ENCODE peak calls at places on chromosomes 13 and 19, in ten cellular contexts. One of them, this sample, is unnamed.

GRCh38 chr19:42032428-42032827 is 37.6 kb downstream of the GRIK5 start:
- DNase-seq in BE2C: no peak
- DNase-seq in AG10803: no peak
- DNase-seq in astrocyte of the spinal cord: no peak
- DNase-seq in tibial nerve: no peak
- DNase-seq in fibroblast of pulmonary artery: no peak
- DNase-seq in A549: no peak
- DNase-seq in BJ: no peak
- DNase-seq in neural progenitor cell: no peak
- DNase-seq in colonic mucosa: no peak
- DNase-seq in this sample: no peak

GRCh38 chr13:20713014-20713376 is 9.5 kb downstream of the IL17D start:
- DNase-seq in BE2C: no peak
- DNase-seq in AG10803: no peak
- DNase-seq in astrocyte of the spinal cord: peak
- DNase-seq in tibial nerve: no peak
- DNase-seq in fibroblast of pulmonary artery: no peak
- DNase-seq in A549: no peak
- DNase-seq in BJ: no peak
- DNase-seq in neural progenitor cell: peak
- DNase-seq in colonic mucosa: no peak
- DNase-seq in this sample: no peak

GRCh38 chr13:86567119-86567518 is 767.9 kb upstream of the SLITRK6 start:
- DNase-seq in BE2C: peak
- DNase-seq in AG10803: no peak
- DNase-seq in astrocyte of the spinal cord: no peak
- DNase-seq in tibial nerve: no peak
- DNase-seq in fibroblast of pulmonary artery: no peak
- DNase-seq in A549: no peak
- DNase-seq in BJ: no peak
- DNase-seq in neural progenitor cell: peak
- DNase-seq in colonic mucosa: no peak
- DNase-seq in this sample: no peak

GRCh38 chr13:90696254-90696653 is 651.2 kb upstream of the MIR17HG start:
- DNase-seq in BE2C: no peak
- DNase-seq in AG10803: peak
- DNase-seq in astrocyte of the spinal cord: peak
- DNase-seq in tibial nerve: no peak
- DNase-seq in fibroblast of pulmonary artery: peak
- DNase-seq in A549: peak
- DNase-seq in BJ: no peak
- DNase-seq in neural progenitor cell: no peak
- DNase-seq in colonic mucosa: no peak
- DNase-seq in this sample: peak

GRCh38 chr13:111330211-111330610 is 9.8 kb downstream of the TEX29 start:
- DNase-seq in BE2C: no peak
- DNase-seq in AG10803: no peak
- DNase-seq in astrocyte of the spinal cord: no peak
- DNase-seq in tibial nerve: no peak
- DNase-seq in fibroblast of pulmonary artery: no peak
- DNase-seq in A549: no peak
- DNase-seq in BJ: no peak
- DNase-seq in neural progenitor cell: no peak
- DNase-seq in colonic mucosa: no peak
- DNase-seq in this sample: peak

GRCh38 chr13:50171585-50172282 is 156.5 kb downstream of the KCNRG start:
- DNase-seq in BE2C: no peak
- DNase-seq in AG10803: peak
- DNase-seq in astrocyte of the spinal cord: no peak
- DNase-seq in tibial nerve: no peak
- DNase-seq in fibroblast of pulmonary artery: no peak
- DNase-seq in A549: no peak
- DNase-seq in BJ: no peak
- DNase-seq in neural progenitor cell: no peak
- DNase-seq in colonic mucosa: no peak
- DNase-seq in this sample: no peak

GRCh38 chr13:50529154-50529882 is 314.2 kb downstream of the DLEU7 start:
- DNase-seq in BE2C: peak
- DNase-seq in AG10803: peak
- DNase-seq in astrocyte of the spinal cord: peak
- DNase-seq in tibial nerve: peak
- DNase-seq in fibroblast of pulmonary artery: peak
- DNase-seq in A549: peak
- DNase-seq in BJ: no peak
- DNase-seq in neural progenitor cell: no peak
- DNase-seq in colonic mucosa: peak
- DNase-seq in this sample: peak

GRCh38 chr19:3720533-3720917 is 12.3 kb downstream of the TJP3 start:
- DNase-seq in BE2C: no peak
- DNase-seq in AG10803: no peak
- DNase-seq in astrocyte of the spinal cord: no peak
- DNase-seq in tibial nerve: no peak
- DNase-seq in fibroblast of pulmonary artery: no peak
- DNase-seq in A549: peak
- DNase-seq in BJ: no peak
- DNase-seq in neural progenitor cell: peak
- DNase-seq in colonic mucosa: peak
- DNase-seq in this sample: no peak

GRCh38 chr13:99987180-99988047 is 5.8 kb downstream of the ZIC2 start:
- DNase-seq in BE2C: no peak
- DNase-seq in AG10803: no peak
- DNase-seq in astrocyte of the spinal cord: peak
- DNase-seq in tibial nerve: no peak
- DNase-seq in fibroblast of pulmonary artery: no peak
- DNase-seq in A549: no peak
- DNase-seq in BJ: no peak
- DNase-seq in neural progenitor cell: peak
- DNase-seq in colonic mucosa: no peak
- DNase-seq in this sample: no peak

GRCh38 chr19:35031072-35031881 is 1.0 kb downstream of the SCN1B start:
- DNase-seq in BE2C: no peak
- DNase-seq in AG10803: peak
- DNase-seq in astrocyte of the spinal cord: peak
- DNase-seq in tibial nerve: no peak
- DNase-seq in fibroblast of pulmonary artery: peak
- DNase-seq in A549: no peak
- DNase-seq in BJ: no peak
- DNase-seq in neural progenitor cell: peak
- DNase-seq in colonic mucosa: no peak
- DNase-seq in this sample: no peak

GRCh38 chr19:35027851-35028599 is 2.2 kb upstream of the SCN1B start:
- DNase-seq in BE2C: no peak
- DNase-seq in AG10803: peak
- DNase-seq in astrocyte of the spinal cord: peak
- DNase-seq in tibial nerve: no peak
- DNase-seq in fibroblast of pulmonary artery: no peak
- DNase-seq in A549: peak
- DNase-seq in BJ: no peak
- DNase-seq in neural progenitor cell: no peak
- DNase-seq in colonic mucosa: no peak
- DNase-seq in this sample: peak

GRCh38 chr19:35030257-35031071 is at the start of gene SCN1B:
- DNase-seq in BE2C: peak
- DNase-seq in AG10803: peak
- DNase-seq in astrocyte of the spinal cord: peak
- DNase-seq in tibial nerve: no peak
- DNase-seq in fibroblast of pulmonary artery: peak
- DNase-seq in A549: peak
- DNase-seq in BJ: no peak
- DNase-seq in neural progenitor cell: peak
- DNase-seq in colonic mucosa: no peak
- DNase-seq in this sample: peak

GRCh38 chr19:35032356-35032865 is 2.1 kb downstream of the SCN1B start:
- DNase-seq in BE2C: no peak
- DNase-seq in AG10803: no peak
- DNase-seq in astrocyte of the spinal cord: no peak
- DNase-seq in tibial nerve: no peak
- DNase-seq in fibroblast of pulmonary artery: no peak
- DNase-seq in A549: no peak
- DNase-seq in BJ: no peak
- DNase-seq in neural progenitor cell: no peak
- DNase-seq in colonic mucosa: no peak
- DNase-seq in this sample: no peak

GRCh38 chr19:35029737-35030256 is 473 bp upstream of the SCN1B start:
- DNase-seq in BE2C: no peak
- DNase-seq in AG10803: no peak
- DNase-seq in astrocyte of the spinal cord: peak
- DNase-seq in tibial nerve: no peak
- DNase-seq in fibroblast of pulmonary artery: no peak
- DNase-seq in A549: peak
- DNase-seq in BJ: no peak
- DNase-seq in neural progenitor cell: no peak
- DNase-seq in colonic mucosa: no peak
- DNase-seq in this sample: no peak
- H3K4me3 ChIP-seq in BE2C: peak
- H3K4me3 ChIP-seq in AG10803: peak
- H3K4me3 ChIP-seq in astrocyte of the spinal cord: peak
- H3K4me3 ChIP-seq in tibial nerve: peak
- H3K4me3 ChIP-seq in fibroblast of pulmonary artery: peak
- H3K4me3 ChIP-seq in A549: peak
- H3K4me3 ChIP-seq in BJ: peak
- H3K4me3 ChIP-seq in neural progenitor cell: peak
- H3K4me3 ChIP-seq in colonic mucosa: no peak
- H3K4me3 ChIP-seq in this sample: peak

DNA sequence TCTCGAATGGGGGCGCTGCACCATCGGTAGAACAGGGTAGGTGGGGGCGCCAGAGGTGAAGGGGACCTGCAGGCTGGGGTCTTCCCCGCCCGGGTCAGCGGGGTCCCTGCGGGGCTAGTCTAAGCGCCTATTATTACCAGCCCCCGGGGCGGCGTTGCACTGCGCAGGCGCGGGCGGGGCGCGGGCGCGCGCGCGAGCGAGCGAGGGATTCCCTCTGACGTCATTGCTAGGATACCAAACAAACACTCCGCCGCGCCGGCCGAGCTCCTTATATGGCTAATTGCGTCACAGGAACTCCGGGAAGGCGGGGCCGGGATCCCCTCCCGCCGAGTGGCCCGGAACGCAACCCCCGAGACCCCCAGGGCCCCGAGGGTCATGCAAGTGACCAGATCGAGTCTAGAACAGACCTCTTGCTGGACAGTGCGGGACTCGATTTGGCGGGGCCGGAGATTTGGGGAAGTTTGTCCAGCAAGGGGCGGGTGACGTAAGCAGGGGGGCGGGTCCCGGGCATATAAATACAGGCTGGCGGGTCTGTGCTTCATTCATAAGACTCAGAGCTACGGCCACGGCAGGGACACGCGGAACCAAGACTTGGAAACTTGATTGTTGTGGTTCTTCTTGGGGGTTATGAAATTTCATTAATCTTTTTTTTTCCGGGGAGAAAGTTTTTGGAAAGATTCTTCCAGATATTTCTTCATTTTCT is at the start of gene FOSB:
- DNase-seq in BE2C: peak
- DNase-seq in AG10803: peak
- DNase-seq in astrocyte of the spinal cord: peak
- DNase-seq in tibial nerve: peak
- DNase-seq in fibroblast of pulmonary artery: peak
- DNase-seq in A549: peak
- DNase-seq in BJ: no peak
- DNase-seq in neural progenitor cell: peak
- DNase-seq in colonic mucosa: peak
- DNase-seq in this sample: peak
- TF ChIP-seq CTCF in BE2C: peak
- TF ChIP-seq CTCF in AG10803: peak
- TF ChIP-seq CTCF in astrocyte of the spinal cord: peak
- TF ChIP-seq CTCF in tibial nerve: no peak
- TF ChIP-seq CTCF in fibroblast of pulmonary artery: no peak
- TF ChIP-seq CTCF in A549: no peak
- TF ChIP-seq CTCF in BJ: no peak
- TF ChIP-seq CTCF in neural progenitor cell: peak
- TF ChIP-seq CTCF in colonic mucosa: no peak
- TF ChIP-seq CTCF in this sample: no peak

GRCh38 chr19:40565355-40565754 is 11.3 kb upstream of the SHKBP1 start:
- DNase-seq in BE2C: no peak
- DNase-seq in AG10803: no peak
- DNase-seq in astrocyte of the spinal cord: no peak
- DNase-seq in tibial nerve: no peak
- DNase-seq in fibroblast of pulmonary artery: no peak
- DNase-seq in A549: no peak
- DNase-seq in BJ: no peak
- DNase-seq in neural progenitor cell: no peak
- DNase-seq in colonic mucosa: no peak
- DNase-seq in this sample: no peak
- H3K4me3 ChIP-seq in BE2C: no peak
- H3K4me3 ChIP-seq in AG10803: no peak
- H3K4me3 ChIP-seq in astrocyte of the spinal cord: no peak
- H3K4me3 ChIP-seq in tibial nerve: no peak
- H3K4me3 ChIP-seq in fibroblast of pulmonary artery: no peak
- H3K4me3 ChIP-seq in A549: no peak
- H3K4me3 ChIP-seq in BJ: no peak
- H3K4me3 ChIP-seq in neural progenitor cell: no peak
- H3K4me3 ChIP-seq in colonic mucosa: no peak
- H3K4me3 ChIP-seq in this sample: no peak

GRCh38 chr13:30580852-30581502 is 36.7 kb upstream of the USPL1 start:
- DNase-seq in BE2C: no peak
- DNase-seq in AG10803: no peak
- DNase-seq in astrocyte of the spinal cord: no peak
- DNase-seq in tibial nerve: no peak
- DNase-seq in fibroblast of pulmonary artery: no peak
- DNase-seq in A549: peak
- DNase-seq in BJ: no peak
- DNase-seq in neural progenitor cell: no peak
- DNase-seq in colonic mucosa: no peak
- DNase-seq in this sample: no peak

GRCh38 chr13:30577381-30577780 is 40.3 kb upstream of the USPL1 start:
- DNase-seq in BE2C: no peak
- DNase-seq in AG10803: peak
- DNase-seq in astrocyte of the spinal cord: peak
- DNase-seq in tibial nerve: no peak
- DNase-seq in fibroblast of pulmonary artery: peak
- DNase-seq in A549: peak
- DNase-seq in BJ: peak
- DNase-seq in neural progenitor cell: no peak
- DNase-seq in colonic mucosa: no peak
- DNase-seq in this sample: peak

GRCh38 chr13:30585748-30586262 is 31.9 kb upstream of the USPL1 start:
- DNase-seq in BE2C: no peak
- DNase-seq in AG10803: peak
- DNase-seq in astrocyte of the spinal cord: peak
- DNase-seq in tibial nerve: no peak
- DNase-seq in fibroblast of pulmonary artery: peak
- DNase-seq in A549: no peak
- DNase-seq in BJ: no peak
- DNase-seq in neural progenitor cell: no peak
- DNase-seq in colonic mucosa: no peak
- DNase-seq in this sample: peak

GRCh38 chr13:30584332-30584731 is 33.4 kb upstream of the USPL1 start:
- DNase-seq in BE2C: no peak
- DNase-seq in AG10803: no peak
- DNase-seq in astrocyte of the spinal cord: no peak
- DNase-seq in tibial nerve: no peak
- DNase-seq in fibroblast of pulmonary artery: no peak
- DNase-seq in A549: no peak
- DNase-seq in BJ: no peak
- DNase-seq in neural progenitor cell: no peak
- DNase-seq in colonic mucosa: no peak
- DNase-seq in this sample: no peak

DNA sequence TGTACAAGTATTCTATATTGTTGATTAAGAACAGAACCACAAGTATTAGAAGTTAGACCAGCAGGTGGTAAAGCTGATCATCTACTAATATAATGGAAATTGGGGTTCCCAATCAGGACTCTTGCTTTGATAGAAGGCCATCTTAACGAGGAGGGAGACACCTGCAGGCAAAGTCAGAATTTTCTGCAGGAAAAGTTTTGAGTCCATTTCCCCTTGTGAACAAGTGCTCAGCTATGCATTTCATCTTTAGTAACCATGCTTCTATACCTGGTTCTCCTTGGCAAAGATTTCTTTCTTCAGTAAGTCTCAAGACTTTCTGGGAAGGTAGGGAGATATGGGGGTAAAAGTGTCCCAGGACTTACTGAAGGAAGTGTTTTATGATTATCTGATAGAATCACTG is 36.1 kb upstream of the USPL1 start:
- DNase-seq in BE2C: no peak
- DNase-seq in AG10803: no peak
- DNase-seq in astrocyte of the spinal cord: no peak
- DNase-seq in tibial nerve: no peak
- DNase-seq in fibroblast of pulmonary artery: peak
- DNase-seq in A549: peak
- DNase-seq in BJ: no peak
- DNase-seq in neural progenitor cell: peak
- DNase-seq in colonic mucosa: peak
- DNase-seq in this sample: peak
- TF ChIP-seq CTCF in BE2C: peak
- TF ChIP-seq CTCF in AG10803: peak
- TF ChIP-seq CTCF in astrocyte of the spinal cord: peak
- TF ChIP-seq CTCF in tibial nerve: peak
- TF ChIP-seq CTCF in fibroblast of pulmonary artery: peak
- TF ChIP-seq CTCF in A549: no peak
- TF ChIP-seq CTCF in BJ: peak
- TF ChIP-seq CTCF in neural progenitor cell: peak
- TF ChIP-seq CTCF in colonic mucosa: no peak
- TF ChIP-seq CTCF in this sample: peak